ENCODE peak calls at places on chromosomes 3 and 15, in ten cellular contexts. Y is GM04504; O is activated naive CD4-positive, alpha-beta T cell; D is right cardiac atrium; E is neuronal stem cell; V is activated T-helper 2 cell treated with anti-CD3 and anti-CD28 coated beads, Interferon-gamma antibody, Interleukin-2, Interleukin-4, amounts not matched to agents 10 μg/mL and 5 μg/mL and 100 μg/mL, durations not matched to agents 14 hours and 24 hours and 36 hours; Z is dermis microvascular lymphatic vessel endothelial cell; L is putamen; T is AG20443; I is activated naive CD8-positive, alpha-beta T cell treated with anti-CD3 and anti-CD28 coated beads, Interleukin-2, amount 50 U/mL, for 16 hours. U is an unnamed sample.

GRCh38 chr3:169634618-169635236 is 28.8 kb downstream of the MECOM start:
- DNase-seq in Y (no peak), O (no peak), D (peak), E (no peak), V (no peak), Z (no peak), L (peak), T (no peak), I (no peak), U (no peak)

GRCh38 chr15:100141304-100142080 is 200.3 kb downstream of the ADAMTS17 start:
- DNase-seq in Y (no peak), O (no peak), D (no peak), E (no peak), V (no peak), Z (no peak), L (no peak), T (peak), I (no peak), U (no peak)

GRCh38 chr3:155853214-155854146 is 747 bp downstream of the SLC33A1 start:
- DNase-seq in Y (no peak), O (peak), D (peak), E (peak), V (peak), Z (no peak), L (no peak), T (peak), I (no peak), U (no peak)

GRCh38 chr3:193816656-193817311 is 223.8 kb downstream of the OPA1 start:
- DNase-seq in Y (no peak), O (no peak), D (peak), E (peak), V (no peak), Z (no peak), L (peak), T (peak), I (no peak), U (no peak)

GRCh38 chr3:45657853-45658252 is 31.3 kb upstream of the SACM1L start:
- DNase-seq in Y (no peak), O (no peak), D (no peak), E (no peak), V (no peak), Z (no peak), L (no peak), T (no peak), I (no peak), U (no peak)

GRCh38 chr3:15428539-15428938 is 1.1 kb downstream of the EAF1 start:
- DNase-seq in Y (peak), O (no peak), D (no peak), E (no peak), V (no peak), Z (no peak), L (no peak), T (peak), I (no peak), U (no peak)

GRCh38 chr3:110620118-110620517 is 451.5 kb upstream of the NECTIN3 start:
- DNase-seq in Y (no peak), O (no peak), D (no peak), E (no peak), V (no peak), Z (no peak), L (no peak), T (no peak), I (no peak), U (no peak)

GRCh38 chr3:43286886-43287301 is 554 bp downstream of the SNRK start:
- DNase-seq in Y (no peak), O (no peak), D (no peak), E (no peak), V (peak), Z (no peak), L (peak), T (no peak), I (no peak), U (no peak)

GRCh38 chr3:123876858-123877257 is 7.3 kb downstream of the MYLK start:
- DNase-seq in Y (no peak), O (no peak), D (no peak), E (no peak), V (no peak), Z (no peak), L (no peak), T (no peak), I (no peak), U (no peak)

GRCh38 chr3:52532838-52533622 is 627 bp downstream of the NT5DC2 start:
- DNase-seq in Y (no peak), O (no peak), D (peak), E (peak), V (no peak), Z (no peak), L (no peak), T (peak), I (no peak), U (no peak)

GRCh38 chr15:95596487-95596886 is 734.0 kb upstream of the NR2F2 start:
- DNase-seq in Y (no peak), O (no peak), D (peak), E (peak), V (no peak), Z (no peak), L (no peak), T (no peak), I (no peak), U (no peak)

GRCh38 chr15:27223166-27223565 is 252.2 kb downstream of the GABRG3 start:
- DNase-seq in Y (no peak), O (no peak), D (no peak), E (no peak), V (no peak), Z (no peak), L (no peak), T (no peak), I (no peak), U (no peak)

GRCh38 chr3:13654330-13655073 is 105.6 kb downstream of the FBLN2 start:
- DNase-seq in Y (no peak), O (no peak), D (no peak), E (no peak), V (no peak), Z (no peak), L (no peak), T (no peak), I (no peak), U (no peak)

GRCh38 chr15:74378853-74379252 is 11.4 kb upstream of the CYP11A1 start:
- DNase-seq in Y (no peak), O (no peak), D (no peak), E (no peak), V (peak), Z (no peak), L (no peak), T (peak), I (no peak), U (no peak)

GRCh38 chr15:67303490-67304363 is 49.1 kb downstream of the IQCH start:
- DNase-seq in Y (peak), O (no peak), D (no peak), E (no peak), V (no peak), Z (peak), L (no peak), T (peak), I (no peak), U (no peak)

GRCh38 chr3:40201770-40202169 is 107.7 kb upstream of the EIF1B start:
- DNase-seq in Y (no peak), O (no peak), D (no peak), E (no peak), V (no peak), Z (no peak), L (no peak), T (no peak), I (no peak), U (no peak)

GRCh38 chr15:60017538-60018199 is 13.6 kb downstream of the FOXB1 start:
- DNase-seq in Y (no peak), O (no peak), D (no peak), E (no peak), V (no peak), Z (no peak), L (no peak), T (no peak), I (no peak), U (no peak)